ENCODE peak calls at places on chromosomes 7 and 10, in ten cellular contexts. One of them, this sample, is unnamed.

GRCh38 chr10:31278279-31278941 is 40.6 kb upstream of the ZEB1 start:
- DNase-seq in frontal cortex: no peak
- DNase-seq in HS-5: no peak
- DNase-seq in GM18507: no peak
- DNase-seq in GM13977: no peak
- DNase-seq in right atrium auricular region: no peak
- DNase-seq in kidney tubule cell: no peak
- DNase-seq in activated CD4-positive, alpha-beta memory T cell treated with anti-CD3 and anti-CD28 coated beads, Interleukin-2, amount 10 ng/mL, durations not matched to agents 7 days and 5 days: no peak
- DNase-seq in dermis blood vessel endothelial cell: peak
- DNase-seq in NCI-H526 treated with DMSO at 0.1 percent for 48 hours: no peak
- DNase-seq in this sample: no peak

GRCh38 chr7:43815373-43815772 is 53.9 kb downstream of the MRPS24 start:
- DNase-seq in dermis blood vessel endothelial cell: no peak
- DNase-seq in HS-5: no peak
- DNase-seq in frontal cortex: no peak
- DNase-seq in activated CD4-positive, alpha-beta memory T cell treated with anti-CD3 and anti-CD28 coated beads, Interleukin-2, amount 10 ng/mL, durations not matched to agents 7 days and 5 days: no peak
- DNase-seq in kidney tubule cell: no peak
- DNase-seq in GM18507: no peak
- DNase-seq in NCI-H526 treated with DMSO at 0.1 percent for 48 hours: no peak
- DNase-seq in GM13977: no peak
- DNase-seq in right atrium auricular region: no peak
- DNase-seq in this sample: no peak

GRCh38 chr7:22295402-22296264 is 61.3 kb downstream of the RAPGEF5 start:
- DNase-seq in activated CD4-positive, alpha-beta memory T cell treated with anti-CD3 and anti-CD28 coated beads, Interleukin-2, amount 10 ng/mL, durations not matched to agents 7 days and 5 days: no peak
- DNase-seq in NCI-H526 treated with DMSO at 0.1 percent for 48 hours: no peak
- DNase-seq in HS-5: no peak
- DNase-seq in right atrium auricular region: no peak
- DNase-seq in kidney tubule cell: no peak
- DNase-seq in dermis blood vessel endothelial cell: peak
- DNase-seq in frontal cortex: peak
- DNase-seq in GM18507: no peak
- DNase-seq in GM13977: no peak
- DNase-seq in this sample: no peak

GRCh38 chr10:127922675-127923366 is 15.9 kb downstream of the PTPRE start:
- DNase-seq in NCI-H526 treated with DMSO at 0.1 percent for 48 hours: no peak
- DNase-seq in GM18507: no peak
- DNase-seq in HS-5: peak
- DNase-seq in kidney tubule cell: peak
- DNase-seq in dermis blood vessel endothelial cell: peak
- DNase-seq in activated CD4-positive, alpha-beta memory T cell treated with anti-CD3 and anti-CD28 coated beads, Interleukin-2, amount 10 ng/mL, durations not matched to agents 7 days and 5 days: no peak
- DNase-seq in frontal cortex: no peak
- DNase-seq in GM13977: no peak
- DNase-seq in right atrium auricular region: peak
- DNase-seq in this sample: no peak

GRCh38 chr7:118232837-118233236 is 8.3 kb downstream of the ANKRD7 start:
- DNase-seq in right atrium auricular region: no peak
- DNase-seq in activated CD4-positive, alpha-beta memory T cell treated with anti-CD3 and anti-CD28 coated beads, Interleukin-2, amount 10 ng/mL, durations not matched to agents 7 days and 5 days: no peak
- DNase-seq in GM18507: no peak
- DNase-seq in frontal cortex: no peak
- DNase-seq in HS-5: peak
- DNase-seq in GM13977: no peak
- DNase-seq in dermis blood vessel endothelial cell: no peak
- DNase-seq in kidney tubule cell: peak
- DNase-seq in NCI-H526 treated with DMSO at 0.1 percent for 48 hours: no peak
- DNase-seq in this sample: no peak

GRCh38 chr10:61682323-61682722 is 19.6 kb downstream of the CABCOCO1 start:
- DNase-seq in frontal cortex: no peak
- DNase-seq in kidney tubule cell: no peak
- DNase-seq in right atrium auricular region: no peak
- DNase-seq in activated CD4-positive, alpha-beta memory T cell treated with anti-CD3 and anti-CD28 coated beads, Interleukin-2, amount 10 ng/mL, durations not matched to agents 7 days and 5 days: no peak
- DNase-seq in GM18507: no peak
- DNase-seq in GM13977: no peak
- DNase-seq in HS-5: no peak
- DNase-seq in NCI-H526 treated with DMSO at 0.1 percent for 48 hours: no peak
- DNase-seq in dermis blood vessel endothelial cell: peak
- DNase-seq in this sample: no peak

GRCh38 chr10:33347227-33347626 is 12.8 kb upstream of the NRP1 start:
- DNase-seq in kidney tubule cell: no peak
- DNase-seq in dermis blood vessel endothelial cell: no peak
- DNase-seq in GM13977: no peak
- DNase-seq in right atrium auricular region: no peak
- DNase-seq in HS-5: no peak
- DNase-seq in GM18507: no peak
- DNase-seq in activated CD4-positive, alpha-beta memory T cell treated with anti-CD3 and anti-CD28 coated beads, Interleukin-2, amount 10 ng/mL, durations not matched to agents 7 days and 5 days: no peak
- DNase-seq in frontal cortex: no peak
- DNase-seq in NCI-H526 treated with DMSO at 0.1 percent for 48 hours: no peak
- DNase-seq in this sample: no peak

GRCh38 chr7:299169-299568 is 9.2 kb downstream of the FOXL3 start:
- DNase-seq in right atrium auricular region: no peak
- DNase-seq in dermis blood vessel endothelial cell: no peak
- DNase-seq in NCI-H526 treated with DMSO at 0.1 percent for 48 hours: no peak
- DNase-seq in frontal cortex: no peak
- DNase-seq in GM13977: no peak
- DNase-seq in kidney tubule cell: no peak
- DNase-seq in HS-5: no peak
- DNase-seq in activated CD4-positive, alpha-beta memory T cell treated with anti-CD3 and anti-CD28 coated beads, Interleukin-2, amount 10 ng/mL, durations not matched to agents 7 days and 5 days: no peak
- DNase-seq in GM18507: no peak
- DNase-seq in this sample: no peak